ENCODE peak calls at places on chromosomes 1 and 21, in eight cellular contexts. N, R, Z, Q, I, W, Y and L are unnamed samples.

GRCh38 chr1:31102501-31102950 is 37.0 kb upstream of the PUM1 start:
- DNase-seq in N (peak; percentile 40), R (no peak), Z (peak; percentile 33), Q (peak; percentile 49), I (no peak), W (peak; percentile 69), Y (no peak), L (peak; percentile 35)

GRCh38 chr1:113291777-113292659 is 98.3 kb upstream of the MAGI3 start:
- DNase-seq in N (no peak), R (no peak), Z (no peak), Q (no peak), I (no peak), W (no peak), Y (no peak), L (no peak)

GRCh38 chr1:236759252-236759859 is 35.7 kb upstream of the MTR start:
- DNase-seq in N (no peak), R (peak; percentile 56), Z (no peak), Q (no peak), I (no peak), W (no peak), Y (peak; percentile 86), L (peak; percentile 24)

GRCh38 chr1:110425611-110426152 is 18.2 kb upstream of the LAMTOR5 start:
- DNase-seq in N (no peak), R (no peak), Z (peak; percentile 62), Q (no peak), I (no peak), W (peak; percentile 61), Y (no peak), L (no peak)

GRCh38 chr1:201703646-201704438 is 125.1 kb upstream of the IPO9 start:
- DNase-seq in N (no peak), R (peak; percentile 94), Z (peak; percentile 91), Q (peak; percentile 85), I (peak; percentile 88), W (peak; percentile 94), Y (peak; percentile 90), L (peak; percentile 89)

GRCh38 chr1:68703921-68704354 is 207.1 kb upstream of the DEPDC1 start:
- DNase-seq in N (peak; percentile 8), R (no peak), Z (no peak), Q (no peak), I (no peak), W (no peak), Y (no peak), L (no peak)

GRCh38 chr1:110340207-110340468 is 961 bp downstream of the RBM15 start:
- DNase-seq in N (no peak), R (no peak), Z (no peak), Q (peak; percentile 29), I (peak; percentile 19), W (peak; percentile 68), Y (no peak), L (no peak)

GRCh38 chr1:112544753-112545152 is 36.0 kb downstream of the WNT2B start:
- DNase-seq in N (no peak), R (no peak), Z (no peak), Q (no peak), I (no peak), W (no peak), Y (no peak), L (no peak)

GRCh38 chr1:108646661-108647269 is 14.1 kb downstream of the HENMT1 start:
- DNase-seq in N (no peak), R (peak; percentile 37), Z (peak; percentile 78), Q (peak; percentile 89), I (no peak), W (peak; percentile 79), Y (no peak), L (peak; percentile 48)

GRCh38 chr1:44408181-44409018 is 3.3 kb downstream of the RNF220 start:
- DNase-seq in N (no peak), R (peak; percentile 62), Z (peak; percentile 27), Q (no peak), I (no peak), W (no peak), Y (peak; percentile 91), L (peak; percentile 62)

GRCh38 chr1:50981741-50982140 is 11.7 kb downstream of the CDKN2C start:
- DNase-seq in N (no peak), R (peak; percentile 4), Z (no peak), Q (no peak), I (no peak), W (no peak), Y (no peak), L (no peak)

GRCh38 chr1:177351361-177352108 is 180.8 kb downstream of the BRINP2 start:
- DNase-seq in N (no peak), R (no peak), Z (no peak), Q (peak; percentile 50), I (no peak), W (no peak), Y (peak; percentile 39), L (no peak)

GRCh38 chr1:59296358-59297256 is at the start of gene FGGY:
- DNase-seq in N (peak; percentile 93), R (peak; percentile 99), Z (peak; percentile 98), Q (peak; percentile 97), I (peak; percentile 96), W (peak; percentile 99), Y (peak; percentile 95), L (peak; percentile 99)

GRCh38 chr1:38489844-38490270 is 369.7 kb downstream of the RRAGC start:
- DNase-seq in N (no peak), R (peak; percentile 21), Z (no peak), Q (peak; percentile 15), I (no peak), W (no peak), Y (peak; percentile 98), L (peak; percentile 66)

GRCh38 chr21:37551406-37552355 is 185.1 kb downstream of the DYRK1A start:
- DNase-seq in N (no peak), R (no peak), Z (no peak), Q (no peak), I (peak; percentile 42), W (peak; percentile 76), Y (no peak), L (peak; percentile 35)

GRCh38 chr1:216119600-216119999 is 303.6 kb downstream of the USH2A start:
- DNase-seq in N (no peak), R (peak; percentile 50), Z (no peak), Q (no peak), I (no peak), W (no peak), Y (peak; percentile 48), L (peak; percentile 13)

GRCh38 chr1:169312084-169312954 is 55.3 kb downstream of the NME7 start:
- DNase-seq in N (peak; percentile 84), R (peak; percentile 93), Z (no peak), Q (no peak), I (no peak), W (no peak), Y (no peak), L (peak; percentile 95)

GRCh38 chr1:61270761-61271411 is 188.5 kb downstream of the NFIA start:
- DNase-seq in N (no peak), R (no peak), Z (no peak), Q (no peak), I (no peak), W (no peak), Y (no peak), L (no peak)

GRCh38 chr1:9473032-9473792 is 66.1 kb upstream of the SLC25A33 start:
- DNase-seq in N (peak; percentile 83), R (peak; percentile 93), Z (peak; percentile 82), Q (peak; percentile 76), I (peak; percentile 83), W (peak; percentile 90), Y (no peak), L (peak; percentile 96)

GRCh38 chr1:153447498-153448170 is 12.8 kb downstream of the S100A7 start:
- DNase-seq in N (peak; percentile 18), R (peak; percentile 22), Z (no peak), Q (no peak), I (no peak), W (no peak), Y (no peak), L (peak; percentile 58)